ENCODE peak calls at places on chromosomes 6 and 20, in eight cellular contexts. C, A, E, F, B, Q, I and O are unnamed samples.

GRCh38 chr6:146650799-146651481 is 52.2 kb downstream of the ADGB start:
- DNase-seq in C (no peak), A (no peak), E (no peak), F (peak), B (peak), Q (peak), I (no peak), O (no peak)

GRCh38 chr20:8764289-8764962 is 304.5 kb upstream of the PLCB4 start:
- DNase-seq in C (no peak), A (peak), E (no peak), F (peak), B (no peak), Q (peak), I (no peak), O (no peak)

GRCh38 chr6:138307816-138308727 is 69.6 kb upstream of the SMIM28 start:
- DNase-seq in C (no peak), A (peak), E (peak), F (no peak), B (no peak), Q (peak), I (no peak), O (no peak)

GRCh38 chr20:19120569-19120968 is 91.9 kb upstream of the SLC24A3 start:
- DNase-seq in C (no peak), A (no peak), E (no peak), F (peak), B (no peak), Q (no peak), I (no peak), O (no peak)

GRCh38 chr6:152071318-152071717 is 263.8 kb downstream of the ESR1 start:
- DNase-seq in C (no peak), A (no peak), E (no peak), F (no peak), B (no peak), Q (no peak), I (no peak), O (no peak)

GRCh38 chr6:1815827-1816452 is 206.2 kb downstream of the FOXC1 start:
- DNase-seq in C (no peak), A (no peak), E (peak), F (no peak), B (no peak), Q (no peak), I (no peak), O (no peak)

GRCh38 chr6:1757133-1757532 is 147.4 kb downstream of the FOXC1 start:
- DNase-seq in C (no peak), A (no peak), E (no peak), F (no peak), B (no peak), Q (no peak), I (no peak), O (no peak)

GRCh38 chr20:44692932-44693476 is 22.2 kb upstream of the CCN5 start:
- DNase-seq in C (no peak), A (peak), E (no peak), F (peak), B (no peak), Q (peak), I (peak), O (no peak)

GRCh38 chr20:58010666-58011065 is 217.8 kb downstream of the ANKRD60 start:
- DNase-seq in C (no peak), A (no peak), E (no peak), F (no peak), B (no peak), Q (no peak), I (no peak), O (no peak)

GRCh38 chr6:13733178-13733851 is 21.7 kb upstream of the RANBP9 start:
- DNase-seq in C (no peak), A (peak), E (no peak), F (peak), B (no peak), Q (peak), I (no peak), O (no peak)

GRCh38 chr6:33613794-33614166 is 7.3 kb upstream of the ITPR3 start:
- DNase-seq in C (no peak), A (no peak), E (no peak), F (peak), B (no peak), Q (peak), I (no peak), O (no peak)
- TF ChIP-seq EZH2phosphoT487 in C (no peak), A (no peak), E (no peak), F (no peak), B (no peak), Q (no peak), I (no peak), O (no peak)

DNA sequence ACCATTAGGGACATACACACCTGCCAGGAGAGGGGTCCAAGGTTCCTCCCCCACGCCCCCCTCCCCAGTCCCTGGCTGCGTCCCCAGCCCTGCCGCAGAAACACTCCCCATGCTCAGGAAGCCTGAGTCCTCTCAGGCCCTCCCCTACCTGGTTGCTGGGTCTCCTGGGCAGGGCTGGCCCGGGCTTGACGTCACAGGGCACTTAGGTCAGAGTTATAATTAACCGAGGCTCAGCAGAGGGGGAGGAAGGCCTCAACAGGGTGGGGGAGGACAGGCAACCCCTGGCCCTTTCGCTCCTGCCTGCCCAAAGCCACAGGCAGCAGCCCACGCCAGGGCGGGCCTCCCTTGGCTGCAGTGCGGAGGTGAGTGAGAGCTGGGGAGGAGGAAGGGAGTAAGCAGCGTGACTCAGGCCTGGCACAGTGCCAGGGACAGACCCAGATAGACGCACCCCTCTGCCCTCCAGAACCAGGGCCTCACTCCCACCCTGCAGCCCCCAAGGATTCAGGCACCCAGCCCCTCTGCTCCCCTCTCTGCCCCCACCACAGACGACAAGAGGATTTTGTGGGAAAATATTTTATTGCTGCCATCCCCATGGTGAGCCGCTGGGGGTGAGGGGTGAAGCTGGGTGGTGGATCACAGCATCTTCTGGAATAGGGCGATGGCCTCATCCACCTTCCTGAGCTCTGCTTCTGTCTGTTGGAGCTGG is at the start of gene VWA7:
- DNase-seq in C (no peak), A (peak), E (peak), F (peak), B (peak), Q (peak), I (peak), O (no peak)
- TF ChIP-seq EZH2phosphoT487 in C (no peak), A (no peak), E (no peak), F (no peak), B (no peak), Q (no peak), I (no peak), O (no peak)

DNA sequence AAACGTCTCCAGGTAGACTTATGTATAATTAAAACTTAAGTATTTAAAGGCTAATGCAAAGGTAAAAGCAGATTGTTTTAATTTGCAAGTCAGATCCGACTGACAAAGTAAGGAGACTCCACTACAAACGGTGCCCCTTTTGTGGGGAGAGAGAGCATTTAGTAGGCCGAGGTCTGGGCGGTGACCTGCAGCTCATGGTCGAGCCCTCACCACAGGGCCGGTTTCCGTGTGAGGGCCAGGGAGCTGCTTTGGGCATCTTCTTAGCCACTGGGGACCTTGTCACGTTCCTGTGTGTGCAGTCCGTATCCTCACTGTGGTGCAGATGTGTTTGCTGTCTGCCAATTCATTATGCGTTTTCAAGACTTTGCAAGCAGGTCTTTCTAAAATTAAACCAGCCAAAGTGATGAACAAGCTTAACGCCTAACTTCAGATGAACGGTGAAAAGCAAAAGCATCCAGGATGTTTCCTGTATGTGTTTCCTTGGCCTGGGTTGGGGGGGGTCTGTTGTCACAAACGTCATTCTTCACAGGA is 50.0 kb downstream of the CDH4 start:
- DNase-seq in C (no peak), A (no peak), E (no peak), F (no peak), B (no peak), Q (no peak), I (no peak), O (no peak)
- TF ChIP-seq EZH2phosphoT487 in C (no peak), A (no peak), E (no peak), F (no peak), B (no peak), Q (no peak), I (no peak), O (no peak)

GRCh38 chr6:34679552-34680255 is 16.9 kb downstream of the ILRUN start:
- DNase-seq in C (no peak), A (no peak), E (no peak), F (no peak), B (no peak), Q (peak), I (no peak), O (no peak)
- TF ChIP-seq EZH2phosphoT487 in C (no peak), A (no peak), E (no peak), F (no peak), B (no peak), Q (no peak), I (no peak), O (no peak)

GRCh38 chr6:167791036-167791779 is 35.5 kb upstream of the AFDN start:
- DNase-seq in C (no peak), A (peak), E (no peak), F (peak), B (no peak), Q (no peak), I (no peak), O (no peak)

GRCh38 chr6:167795321-167795811 is 31.3 kb upstream of the AFDN start:
- DNase-seq in C (no peak), A (no peak), E (no peak), F (no peak), B (no peak), Q (no peak), I (no peak), O (no peak)

GRCh38 chr6:167791780-167792478 is 34.8 kb upstream of the AFDN start:
- DNase-seq in C (no peak), A (no peak), E (no peak), F (no peak), B (no peak), Q (no peak), I (no peak), O (no peak)

GRCh38 chr6:167794386-167795157 is 32.1 kb upstream of the AFDN start:
- DNase-seq in C (no peak), A (no peak), E (no peak), F (no peak), B (no peak), Q (no peak), I (no peak), O (no peak)

GRCh38 chr6:167793421-167793820 is 33.3 kb upstream of the AFDN start:
- DNase-seq in C (no peak), A (no peak), E (no peak), F (no peak), B (no peak), Q (no peak), I (no peak), O (no peak)
- TF ChIP-seq EZH2phosphoT487 in C (no peak), A (no peak), E (no peak), F (no peak), B (no peak), Q (no peak), I (no peak), O (no peak)

DNA sequence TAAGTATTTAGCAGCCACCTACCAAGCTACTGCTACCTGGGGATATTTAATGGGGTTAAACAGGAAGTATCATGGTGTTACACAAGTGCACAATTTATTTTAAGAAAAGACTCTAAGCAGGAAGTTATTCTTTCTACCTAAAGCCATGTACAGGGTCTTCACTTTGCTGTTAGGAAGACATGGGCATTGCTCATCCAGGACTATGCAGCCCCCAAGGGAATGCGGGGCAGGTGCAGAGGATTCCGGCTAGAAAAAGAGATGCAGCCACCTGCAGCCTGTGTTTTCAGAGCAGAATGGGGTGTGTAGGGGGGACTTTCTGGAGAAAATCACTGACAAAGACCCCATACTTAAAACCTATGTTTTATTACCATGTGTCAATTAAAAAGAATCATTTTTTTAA is 399.1 kb upstream of the NOX3 start:
- DNase-seq in C (no peak), A (no peak), E (no peak), F (no peak), B (no peak), Q (no peak), I (no peak), O (peak)
- TF ChIP-seq EZH2phosphoT487 in C (no peak), A (no peak), E (no peak), F (no peak), B (no peak), Q (no peak), I (no peak), O (no peak)

GRCh38 chr6:27146706-27147507 is 100.6 kb upstream of the PRSS16 start:
- DNase-seq in C (peak), A (peak), E (peak), F (peak), B (peak), Q (peak), I (peak), O (peak)
- TF ChIP-seq EZH2phosphoT487 in C (no peak), A (no peak), E (no peak), F (no peak), B (no peak), Q (no peak), I (no peak), O (no peak)

GRCh38 chr6:46419576-46420002 is 71.7 kb downstream of the RCAN2 start:
- DNase-seq in C (peak), A (peak), E (peak), F (peak), B (peak), Q (peak), I (peak), O (peak)
- TF ChIP-seq EZH2phosphoT487 in C (no peak), A (no peak), E (no peak), F (no peak), B (no peak), Q (no peak), I (no peak), O (no peak)

GRCh38 chr20:34859826-34860545 is 12.7 kb downstream of the GGT7 start:
- DNase-seq in C (no peak), A (no peak), E (no peak), F (no peak), B (no peak), Q (no peak), I (no peak), O (no peak)
- TF ChIP-seq EZH2phosphoT487 in C (no peak), A (no peak), E (no peak), F (no peak), B (no peak), Q (no peak), I (no peak), O (no peak)

DNA sequence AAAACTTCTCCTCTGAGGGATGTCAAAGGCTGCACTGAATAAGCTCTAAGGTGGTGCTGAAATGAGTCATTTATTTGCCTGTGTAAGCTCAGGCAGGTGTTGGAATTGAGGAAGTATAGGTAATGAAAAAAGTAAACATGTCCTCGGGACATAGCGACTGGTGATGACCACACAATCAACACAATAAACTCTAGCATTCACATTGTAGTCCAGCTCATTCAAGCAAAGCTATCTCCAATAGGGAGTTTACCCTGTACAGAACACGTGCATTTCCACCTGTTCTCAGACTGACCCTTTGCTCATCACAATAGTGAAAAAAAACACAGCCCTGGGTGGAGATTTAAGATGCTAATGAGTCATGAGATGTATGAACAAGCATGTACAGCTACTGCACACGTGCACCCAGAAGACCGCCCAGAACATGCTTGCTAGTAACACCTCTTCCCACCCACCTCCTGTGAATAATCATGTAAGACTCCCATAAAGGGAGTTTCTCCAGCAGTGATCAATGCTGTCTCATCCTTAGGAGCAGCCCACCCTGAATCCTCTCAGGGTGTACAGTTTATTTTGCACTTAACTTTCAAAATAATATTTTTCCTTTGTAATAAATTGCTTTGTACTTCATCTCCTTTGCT is 33.0 kb upstream of the POU5F1 start:
- DNase-seq in C (no peak), A (peak), E (no peak), F (peak), B (no peak), Q (peak), I (peak), O (peak)
- TF ChIP-seq EZH2phosphoT487 in C (no peak), A (no peak), E (no peak), F (no peak), B (no peak), Q (no peak), I (no peak), O (no peak)